ENCODE peak calls at places on chromosomes 7 and 10, in eight cellular contexts. One of them, this sample, is unnamed.

GRCh38 chr10:707456-707855 is 18.0 kb upstream of the DIP2C start:
- DNase-seq in progenitor cell of endocrine pancreas: no peak
- DNase-seq in thoracic aorta: no peak
- DNase-seq in mammary epithelial cell: no peak
- DNase-seq in GM12864: no peak
- DNase-seq in fibroblast of villous mesenchyme: no peak
- DNase-seq in HFFc6: no peak
- DNase-seq in left ventricle myocardium inferior: no peak
- DNase-seq in this sample: no peak

GRCh38 chr10:24944512-24945255 is 7.7 kb downstream of the PRTFDC1 start:
- DNase-seq in progenitor cell of endocrine pancreas: no peak
- DNase-seq in thoracic aorta: no peak
- DNase-seq in mammary epithelial cell: peak; percentile 86
- DNase-seq in GM12864: no peak
- DNase-seq in fibroblast of villous mesenchyme: peak; percentile 80
- DNase-seq in HFFc6: peak; percentile 46
- DNase-seq in left ventricle myocardium inferior: no peak
- DNase-seq in this sample: peak; percentile 90

GRCh38 chr7:96084880-96085551 is 236.9 kb downstream of the SLC25A13 start:
- DNase-seq in progenitor cell of endocrine pancreas: no peak
- DNase-seq in thoracic aorta: no peak
- DNase-seq in mammary epithelial cell: peak; percentile 85
- DNase-seq in GM12864: no peak
- DNase-seq in fibroblast of villous mesenchyme: peak; percentile 29
- DNase-seq in HFFc6: peak; percentile 3
- DNase-seq in left ventricle myocardium inferior: no peak
- DNase-seq in this sample: peak; percentile 61

GRCh38 chr7:56046728-56047445 is 4.4 kb downstream of the PSPH start:
- DNase-seq in progenitor cell of endocrine pancreas: no peak
- DNase-seq in thoracic aorta: no peak
- DNase-seq in mammary epithelial cell: peak; percentile 19
- DNase-seq in GM12864: no peak
- DNase-seq in fibroblast of villous mesenchyme: peak; percentile 97
- DNase-seq in HFFc6: peak; percentile 91
- DNase-seq in left ventricle myocardium inferior: no peak
- DNase-seq in this sample: no peak

GRCh38 chr7:26307226-26307625 is 15.6 kb downstream of the SNX10 start:
- DNase-seq in progenitor cell of endocrine pancreas: no peak
- DNase-seq in thoracic aorta: no peak
- DNase-seq in mammary epithelial cell: peak; percentile 17
- DNase-seq in GM12864: no peak
- DNase-seq in fibroblast of villous mesenchyme: peak; percentile 73
- DNase-seq in HFFc6: no peak
- DNase-seq in left ventricle myocardium inferior: no peak
- DNase-seq in this sample: peak; percentile 85

GRCh38 chr10:47264797-47265281 is 35.2 kb upstream of the GDF10 start:
- DNase-seq in progenitor cell of endocrine pancreas: no peak
- DNase-seq in thoracic aorta: no peak
- DNase-seq in mammary epithelial cell: no peak
- DNase-seq in GM12864: no peak
- DNase-seq in fibroblast of villous mesenchyme: no peak
- DNase-seq in HFFc6: no peak
- DNase-seq in left ventricle myocardium inferior: no peak
- DNase-seq in this sample: no peak

GRCh38 chr7:71286336-71286735 is 154.4 kb downstream of the GALNT17 start:
- DNase-seq in progenitor cell of endocrine pancreas: no peak
- DNase-seq in thoracic aorta: no peak
- DNase-seq in mammary epithelial cell: no peak
- DNase-seq in GM12864: no peak
- DNase-seq in fibroblast of villous mesenchyme: no peak
- DNase-seq in HFFc6: no peak
- DNase-seq in left ventricle myocardium inferior: peak; percentile 33
- DNase-seq in this sample: no peak

GRCh38 chr7:38330861-38331709 is 57.6 kb upstream of the TARP start:
- DNase-seq in progenitor cell of endocrine pancreas: no peak
- DNase-seq in thoracic aorta: no peak
- DNase-seq in mammary epithelial cell: no peak
- DNase-seq in GM12864: no peak
- DNase-seq in fibroblast of villous mesenchyme: no peak
- DNase-seq in HFFc6: no peak
- DNase-seq in left ventricle myocardium inferior: no peak
- DNase-seq in this sample: no peak

GRCh38 chr7:112646787-112647186 is 143.4 kb downstream of the TMEM168 start:
- DNase-seq in progenitor cell of endocrine pancreas: no peak
- DNase-seq in thoracic aorta: no peak
- DNase-seq in mammary epithelial cell: no peak
- DNase-seq in GM12864: no peak
- DNase-seq in fibroblast of villous mesenchyme: no peak
- DNase-seq in HFFc6: no peak
- DNase-seq in left ventricle myocardium inferior: no peak
- DNase-seq in this sample: no peak

GRCh38 chr10:95287281-95287680 is 3.5 kb downstream of the PDLIM1 start:
- DNase-seq in progenitor cell of endocrine pancreas: no peak
- DNase-seq in thoracic aorta: no peak
- DNase-seq in mammary epithelial cell: no peak
- DNase-seq in GM12864: no peak
- DNase-seq in fibroblast of villous mesenchyme: peak; percentile 44
- DNase-seq in HFFc6: no peak
- DNase-seq in left ventricle myocardium inferior: no peak
- DNase-seq in this sample: no peak

GRCh38 chr7:116451958-116452729 is 47.4 kb upstream of the CAV2 start:
- DNase-seq in progenitor cell of endocrine pancreas: no peak
- DNase-seq in thoracic aorta: no peak
- DNase-seq in mammary epithelial cell: no peak
- DNase-seq in GM12864: no peak
- DNase-seq in fibroblast of villous mesenchyme: no peak
- DNase-seq in HFFc6: no peak
- DNase-seq in left ventricle myocardium inferior: no peak
- DNase-seq in this sample: no peak
- TF ChIP-seq CTCF in progenitor cell of endocrine pancreas: no peak
- TF ChIP-seq CTCF in thoracic aorta: no peak
- TF ChIP-seq CTCF in mammary epithelial cell: peak; percentile 19
- TF ChIP-seq CTCF in GM12864: no peak
- TF ChIP-seq CTCF in fibroblast of villous mesenchyme: no peak
- TF ChIP-seq CTCF in HFFc6: peak; percentile 35
- TF ChIP-seq CTCF in left ventricle myocardium inferior: peak; percentile 17
- TF ChIP-seq CTCF in this sample: no peak

GRCh38 chr10:104323085-104323484 is 15.2 kb downstream of the ITPRIP start:
- DNase-seq in progenitor cell of endocrine pancreas: no peak
- DNase-seq in thoracic aorta: no peak
- DNase-seq in mammary epithelial cell: no peak
- DNase-seq in GM12864: no peak
- DNase-seq in fibroblast of villous mesenchyme: no peak
- DNase-seq in HFFc6: no peak
- DNase-seq in left ventricle myocardium inferior: no peak
- DNase-seq in this sample: no peak

GRCh38 chr10:104325436-104326430 is 12.5 kb downstream of the ITPRIP start:
- DNase-seq in progenitor cell of endocrine pancreas: no peak
- DNase-seq in thoracic aorta: no peak
- DNase-seq in mammary epithelial cell: no peak
- DNase-seq in GM12864: no peak
- DNase-seq in fibroblast of villous mesenchyme: no peak
- DNase-seq in HFFc6: no peak
- DNase-seq in left ventricle myocardium inferior: peak; percentile 66
- DNase-seq in this sample: no peak

GRCh38 chr10:104322416-104322782 is 15.9 kb downstream of the ITPRIP start:
- DNase-seq in progenitor cell of endocrine pancreas: no peak
- DNase-seq in thoracic aorta: no peak
- DNase-seq in mammary epithelial cell: peak; percentile 92
- DNase-seq in GM12864: no peak
- DNase-seq in fibroblast of villous mesenchyme: no peak
- DNase-seq in HFFc6: no peak
- DNase-seq in left ventricle myocardium inferior: no peak
- DNase-seq in this sample: peak; percentile 91

GRCh38 chr10:104324931-104325330 is 13.3 kb downstream of the ITPRIP start:
- DNase-seq in progenitor cell of endocrine pancreas: no peak
- DNase-seq in thoracic aorta: no peak
- DNase-seq in mammary epithelial cell: no peak
- DNase-seq in GM12864: no peak
- DNase-seq in fibroblast of villous mesenchyme: no peak
- DNase-seq in HFFc6: no peak
- DNase-seq in left ventricle myocardium inferior: no peak
- DNase-seq in this sample: no peak

DNA sequence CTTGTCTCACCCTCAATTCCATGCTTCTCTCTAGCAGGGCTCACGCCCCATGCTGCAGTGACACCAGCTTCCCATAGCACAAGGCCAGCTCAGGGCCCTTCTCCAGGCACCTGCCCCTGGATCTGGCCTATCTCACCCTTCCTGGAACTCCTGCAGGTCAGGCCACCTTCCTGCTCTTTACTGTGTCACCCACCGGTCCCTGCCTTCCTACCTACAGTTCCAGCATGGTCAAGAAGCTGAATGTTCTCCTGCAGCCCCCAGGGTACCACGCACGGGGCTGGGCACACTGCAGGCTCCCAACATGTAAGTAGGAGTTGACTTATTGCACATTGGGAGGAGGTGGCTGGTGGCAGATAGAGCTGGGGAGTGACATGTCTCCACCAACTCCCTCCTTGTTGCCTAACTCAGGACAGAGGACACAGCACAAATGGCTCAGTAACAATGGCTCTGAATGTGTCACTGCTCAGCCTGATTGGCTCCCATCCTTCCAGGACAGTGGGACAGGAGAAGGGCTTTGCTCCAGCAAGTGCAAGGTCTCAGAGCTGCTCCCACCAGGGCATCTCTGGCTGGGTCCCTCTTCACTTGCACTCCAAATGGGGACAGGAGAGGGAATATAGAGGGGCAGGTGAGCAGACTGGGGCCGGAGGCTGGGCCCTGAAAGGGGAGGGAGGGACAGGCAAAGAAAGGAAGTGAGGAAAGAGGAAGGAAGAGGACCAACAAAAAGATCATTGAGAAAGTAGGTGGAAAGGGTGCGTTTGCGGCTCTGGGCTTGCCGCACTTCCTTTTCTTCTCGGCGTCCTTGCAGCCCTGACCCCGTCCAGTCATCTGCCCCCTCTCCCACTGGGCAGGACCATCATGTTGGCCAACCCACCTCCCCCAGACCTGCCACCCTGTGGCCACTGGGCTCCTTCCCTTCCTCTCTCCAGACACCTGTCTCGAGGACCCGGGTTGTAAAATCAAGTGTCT is 14.3 kb downstream of the ITPRIP start:
- DNase-seq in progenitor cell of endocrine pancreas: no peak
- DNase-seq in thoracic aorta: no peak
- DNase-seq in mammary epithelial cell: no peak
- DNase-seq in GM12864: no peak
- DNase-seq in fibroblast of villous mesenchyme: no peak
- DNase-seq in HFFc6: no peak
- DNase-seq in left ventricle myocardium inferior: no peak
- DNase-seq in this sample: no peak
- TF ChIP-seq CTCF in progenitor cell of endocrine pancreas: no peak
- TF ChIP-seq CTCF in thoracic aorta: no peak
- TF ChIP-seq CTCF in mammary epithelial cell: no peak
- TF ChIP-seq CTCF in GM12864: no peak
- TF ChIP-seq CTCF in fibroblast of villous mesenchyme: no peak
- TF ChIP-seq CTCF in HFFc6: no peak
- TF ChIP-seq CTCF in left ventricle myocardium inferior: no peak
- TF ChIP-seq CTCF in this sample: no peak

GRCh38 chr10:56449770-56450169 is 88.7 kb upstream of the ZWINT start:
- DNase-seq in progenitor cell of endocrine pancreas: no peak
- DNase-seq in thoracic aorta: no peak
- DNase-seq in mammary epithelial cell: peak; percentile 6
- DNase-seq in GM12864: no peak
- DNase-seq in fibroblast of villous mesenchyme: no peak
- DNase-seq in HFFc6: no peak
- DNase-seq in left ventricle myocardium inferior: no peak
- DNase-seq in this sample: peak; percentile 24
- TF ChIP-seq CTCF in progenitor cell of endocrine pancreas: peak; percentile 29
- TF ChIP-seq CTCF in thoracic aorta: no peak
- TF ChIP-seq CTCF in mammary epithelial cell: peak; percentile 60
- TF ChIP-seq CTCF in GM12864: no peak
- TF ChIP-seq CTCF in fibroblast of villous mesenchyme: no peak
- TF ChIP-seq CTCF in HFFc6: peak; percentile 14
- TF ChIP-seq CTCF in left ventricle myocardium inferior: peak; percentile 42
- TF ChIP-seq CTCF in this sample: peak; percentile 32

GRCh38 chr7:142960955-142961512 is 1.1 kb downstream of the KEL start:
- DNase-seq in progenitor cell of endocrine pancreas: no peak
- DNase-seq in thoracic aorta: no peak
- DNase-seq in mammary epithelial cell: no peak
- DNase-seq in GM12864: no peak
- DNase-seq in fibroblast of villous mesenchyme: no peak
- DNase-seq in HFFc6: no peak
- DNase-seq in left ventricle myocardium inferior: no peak
- DNase-seq in this sample: peak; percentile 37
- TF ChIP-seq CTCF in progenitor cell of endocrine pancreas: no peak
- TF ChIP-seq CTCF in thoracic aorta: no peak
- TF ChIP-seq CTCF in mammary epithelial cell: peak; percentile 82
- TF ChIP-seq CTCF in GM12864: peak; percentile 41
- TF ChIP-seq CTCF in fibroblast of villous mesenchyme: no peak
- TF ChIP-seq CTCF in HFFc6: no peak
- TF ChIP-seq CTCF in left ventricle myocardium inferior: no peak
- TF ChIP-seq CTCF in this sample: no peak

DNA sequence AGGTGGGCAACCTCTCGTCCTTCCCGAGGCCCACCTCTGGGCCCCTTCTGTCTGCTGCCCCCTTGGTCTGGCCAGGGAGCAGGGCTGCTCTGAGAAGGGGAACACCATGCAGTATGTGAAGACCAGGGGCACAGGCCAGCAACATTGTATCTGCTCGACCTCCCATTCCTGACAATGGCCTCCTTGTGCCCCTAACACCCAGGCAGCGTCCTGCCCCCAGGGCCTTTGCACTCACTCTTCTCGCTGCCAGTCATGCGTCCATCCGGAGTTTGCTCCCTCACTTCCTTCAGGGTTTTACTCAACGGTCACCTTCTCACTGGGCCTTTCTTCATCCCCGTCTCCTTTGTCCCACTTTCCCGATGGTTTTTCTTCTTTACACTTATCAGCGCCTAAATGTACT is 232.9 kb upstream of the GRB10 start:
- DNase-seq in progenitor cell of endocrine pancreas: no peak
- DNase-seq in thoracic aorta: no peak
- DNase-seq in mammary epithelial cell: no peak
- DNase-seq in GM12864: no peak
- DNase-seq in fibroblast of villous mesenchyme: no peak
- DNase-seq in HFFc6: no peak
- DNase-seq in left ventricle myocardium inferior: no peak
- DNase-seq in this sample: no peak
- TF ChIP-seq CTCF in progenitor cell of endocrine pancreas: no peak
- TF ChIP-seq CTCF in thoracic aorta: no peak
- TF ChIP-seq CTCF in mammary epithelial cell: no peak
- TF ChIP-seq CTCF in GM12864: no peak
- TF ChIP-seq CTCF in fibroblast of villous mesenchyme: no peak
- TF ChIP-seq CTCF in HFFc6: no peak
- TF ChIP-seq CTCF in left ventricle myocardium inferior: no peak
- TF ChIP-seq CTCF in this sample: no peak

GRCh38 chr7:50068026-50068425 is 25.0 kb downstream of the ZPBP start:
- DNase-seq in progenitor cell of endocrine pancreas: no peak
- DNase-seq in thoracic aorta: no peak
- DNase-seq in mammary epithelial cell: peak; percentile 47
- DNase-seq in GM12864: no peak
- DNase-seq in fibroblast of villous mesenchyme: no peak
- DNase-seq in HFFc6: no peak
- DNase-seq in left ventricle myocardium inferior: no peak
- DNase-seq in this sample: peak; percentile 35
- TF ChIP-seq CTCF in progenitor cell of endocrine pancreas: peak; percentile 38
- TF ChIP-seq CTCF in thoracic aorta: peak; percentile 48
- TF ChIP-seq CTCF in mammary epithelial cell: peak; percentile 57
- TF ChIP-seq CTCF in GM12864: peak; percentile 51
- TF ChIP-seq CTCF in fibroblast of villous mesenchyme: no peak
- TF ChIP-seq CTCF in HFFc6: peak; percentile 39
- TF ChIP-seq CTCF in left ventricle myocardium inferior: peak; percentile 49
- TF ChIP-seq CTCF in this sample: peak; percentile 32

This sample was measured in MCF 10A.